ENCODE peak calls at places on chromosomes 4 and X, in four cellular contexts. One of them, this sample, is unnamed.

GRCh38 chrX:10395643-10396042 is 224.7 kb downstream of the MID1 start:
- DNase-seq in H1: no peak
- DNase-seq in GM12878: no peak
- DNase-seq in HepG2: no peak
- DNase-seq in this sample: no peak

GRCh38 chr4:37827030-37827705 is 682 bp downstream of the PGM2 start:
- DNase-seq in H1: no peak
- DNase-seq in GM12878: no peak
- DNase-seq in HepG2: no peak
- DNase-seq in this sample: no peak

GRCh38 chr4:148692242-148692641 is 250.0 kb upstream of the NR3C2 start:
- DNase-seq in H1: no peak
- DNase-seq in GM12878: no peak
- DNase-seq in HepG2: no peak
- DNase-seq in this sample: no peak

GRCh38 chr4:3136454-3136853 is 62.0 kb downstream of the HTT start:
- DNase-seq in H1: no peak
- DNase-seq in GM12878: no peak
- DNase-seq in HepG2: no peak
- DNase-seq in this sample: no peak

GRCh38 chr4:5883916-5884315 is 9.0 kb downstream of the CRMP1 start:
- DNase-seq in H1: no peak
- DNase-seq in GM12878: no peak
- DNase-seq in HepG2: no peak
- DNase-seq in this sample: no peak

GRCh38 chr4:17111959-17112659 is 213.7 kb upstream of the LDB2 start:
- DNase-seq in H1: peak; percentile 19
- DNase-seq in GM12878: no peak
- DNase-seq in HepG2: peak; percentile 6
- DNase-seq in this sample: peak; percentile 39

GRCh38 chr4:133320576-133321170 is 171.6 kb downstream of the PCDH10 start:
- DNase-seq in H1: no peak
- DNase-seq in GM12878: no peak
- DNase-seq in HepG2: peak; percentile 26
- DNase-seq in this sample: peak; percentile 3

GRCh38 chr4:77201857-77202256 is 44.9 kb downstream of the CCNG2 start:
- DNase-seq in H1: no peak
- DNase-seq in GM12878: no peak
- DNase-seq in HepG2: no peak
- DNase-seq in this sample: no peak

GRCh38 chrX:153926863-153927685 is 1.0 kb upstream of the ARHGAP4 start:
- DNase-seq in H1: no peak
- DNase-seq in GM12878: peak; percentile 55
- DNase-seq in HepG2: peak; percentile 72
- DNase-seq in this sample: no peak

GRCh38 chrX:46326161-46326560 is 219.1 kb downstream of the ZNF674 start:
- DNase-seq in H1: no peak
- DNase-seq in GM12878: no peak
- DNase-seq in HepG2: no peak
- DNase-seq in this sample: no peak

GRCh38 chr4:38782452-38783108 is at the start of gene TLR10:
- DNase-seq in H1: no peak
- DNase-seq in GM12878: peak; percentile 82
- DNase-seq in HepG2: peak; percentile 20
- DNase-seq in this sample: peak; percentile 2

GRCh38 chrX:69031971-69032391 is 133.3 kb downstream of the PJA1 start:
- DNase-seq in H1: no peak
- DNase-seq in GM12878: no peak
- DNase-seq in HepG2: no peak
- DNase-seq in this sample: no peak

GRCh38 chr4:158313566-158313965 is 103.3 kb downstream of the TMEM144 start:
- DNase-seq in H1: no peak
- DNase-seq in GM12878: no peak
- DNase-seq in HepG2: no peak
- DNase-seq in this sample: no peak

GRCh38 chr4:179762840-179763239 is 2320.6 kb upstream of the AGA start:
- DNase-seq in H1: no peak
- DNase-seq in GM12878: no peak
- DNase-seq in HepG2: no peak
- DNase-seq in this sample: no peak

GRCh38 chrX:19864736-19865135 is 22.7 kb downstream of the SH3KBP1 start:
- DNase-seq in H1: no peak
- DNase-seq in GM12878: no peak
- DNase-seq in HepG2: no peak
- DNase-seq in this sample: no peak

GRCh38 chr4:176335421-176335820 is 15.7 kb downstream of the SPCS3 start:
- DNase-seq in H1: no peak
- DNase-seq in GM12878: no peak
- DNase-seq in HepG2: no peak
- DNase-seq in this sample: no peak

GRCh38 chr4:150126880-150127236 is 48.6 kb downstream of the DCLK2 start:
- DNase-seq in H1: no peak
- DNase-seq in GM12878: peak; percentile 9
- DNase-seq in HepG2: no peak
- DNase-seq in this sample: no peak

GRCh38 chr4:81173213-81173612 is 41.8 kb downstream of the PRKG2 start:
- DNase-seq in H1: no peak
- DNase-seq in GM12878: no peak
- DNase-seq in HepG2: no peak
- DNase-seq in this sample: no peak

GRCh38 chr4:3293410-3294391 is 880 bp downstream of the RGS12 start:
- DNase-seq in H1: no peak
- DNase-seq in GM12878: no peak
- DNase-seq in HepG2: no peak
- DNase-seq in this sample: no peak

GRCh38 chrX:83508006-83508405 is at the start of gene POU3F4:
- DNase-seq in H1: no peak
- DNase-seq in GM12878: no peak
- DNase-seq in HepG2: no peak
- DNase-seq in this sample: no peak

GRCh38 chrX:85109235-85109634 is 105.6 kb downstream of the APOOL start:
- DNase-seq in H1: no peak
- DNase-seq in GM12878: no peak
- DNase-seq in HepG2: peak; percentile 12
- DNase-seq in this sample: no peak

GRCh38 chr4:783133-783541 is 42.8 kb downstream of the CPLX1 start:
- DNase-seq in H1: no peak
- DNase-seq in GM12878: no peak
- DNase-seq in HepG2: no peak
- DNase-seq in this sample: no peak

GRCh38 chrX:109537324-109537665 is 651 bp downstream of the NXT2 start:
- DNase-seq in H1: no peak
- DNase-seq in GM12878: no peak
- DNase-seq in HepG2: peak; percentile 61
- DNase-seq in this sample: no peak

GRCh38 chr4:15186149-15186548 is 183.9 kb downstream of the CPEB2 start:
- DNase-seq in H1: no peak
- DNase-seq in GM12878: no peak
- DNase-seq in HepG2: no peak
- DNase-seq in this sample: no peak

GRCh38 chrX:41184312-41184711 is 99.1 kb downstream of the USP9X start:
- DNase-seq in H1: no peak
- DNase-seq in GM12878: peak; percentile 33
- DNase-seq in HepG2: no peak
- DNase-seq in this sample: no peak

GRCh38 chrX:100710816-100711215 is 21.1 kb downstream of the SYTL4 start:
- DNase-seq in H1: no peak
- DNase-seq in GM12878: no peak
- DNase-seq in HepG2: no peak
- DNase-seq in this sample: no peak

GRCh38 chr4:2791518-2792395 is 1.1 kb upstream of the SH3BP2 start:
- DNase-seq in H1: no peak
- DNase-seq in GM12878: no peak
- DNase-seq in HepG2: no peak
- DNase-seq in this sample: no peak

GRCh38 chr4:104472766-104473165 is 21.9 kb downstream of the CXXC4 start:
- DNase-seq in H1: no peak
- DNase-seq in GM12878: no peak
- DNase-seq in HepG2: no peak
- DNase-seq in this sample: no peak

GRCh38 chr4:104469794-104470193 is 24.9 kb downstream of the CXXC4 start:
- DNase-seq in H1: no peak
- DNase-seq in GM12878: no peak
- DNase-seq in HepG2: no peak
- DNase-seq in this sample: no peak

GRCh38 chr4:104470770-104471169 is 23.9 kb downstream of the CXXC4 start:
- DNase-seq in H1: no peak
- DNase-seq in GM12878: no peak
- DNase-seq in HepG2: peak; percentile 5
- DNase-seq in this sample: no peak

GRCh38 chr4:104475652-104476051 is 19.0 kb downstream of the CXXC4 start:
- DNase-seq in H1: no peak
- DNase-seq in GM12878: no peak
- DNase-seq in HepG2: no peak
- DNase-seq in this sample: no peak
- TF ChIP-seq SUZ12 in H1: no peak
- TF ChIP-seq SUZ12 in GM12878: no peak
- TF ChIP-seq SUZ12 in HepG2: no peak
- TF ChIP-seq SUZ12 in this sample: no peak

GRCh38 chr4:86557526-86557925 is 36.6 kb upstream of the PTPN13 start:
- DNase-seq in H1: no peak
- DNase-seq in GM12878: no peak
- DNase-seq in HepG2: no peak
- DNase-seq in this sample: no peak
- H3K9ac ChIP-seq in H1: no peak overlapping the region
- H3K9ac ChIP-seq in GM12878: no peak overlapping the region
- H3K9ac ChIP-seq in HepG2: no peak overlapping the region
- H3K9ac ChIP-seq in this sample: no peak overlapping the region

GRCh38 chr4:125511715-125512114 is 197.0 kb downstream of the FAT4 start:
- DNase-seq in H1: no peak
- DNase-seq in GM12878: no peak
- DNase-seq in HepG2: no peak
- DNase-seq in this sample: no peak
- TF ChIP-seq SUZ12 in H1: no peak
- TF ChIP-seq SUZ12 in GM12878: no peak
- TF ChIP-seq SUZ12 in HepG2: no peak
- TF ChIP-seq SUZ12 in this sample: no peak

GRCh38 chr4:184470785-184471110 is 3.6 kb downstream of the IRF2 start:
- DNase-seq in H1: no peak
- DNase-seq in GM12878: no peak
- DNase-seq in HepG2: no peak
- DNase-seq in this sample: no peak
- H3K9ac ChIP-seq in H1: no peak overlapping the region
- H3K9ac ChIP-seq in GM12878: peak overlapping the region; percentile 46
- H3K9ac ChIP-seq in HepG2: no peak overlapping the region
- H3K9ac ChIP-seq in this sample: no peak overlapping the region

This sample was measured in NT2/D1.